ENCODE peak calls at places on chromosome 3, in ten cellular contexts. U, K, V, E, N, H, A, R, Q and T are unnamed samples.

GRCh38 chr3:31567036-31567435 is 34.3 kb downstream of the STT3B start:
- DNase-seq in U (no peak), E (no peak), N (no peak), R (no peak), Q (no peak), A (no peak), V (no peak), K (peak; percentile 11), H (no peak), T (no peak)

GRCh38 chr3:23981955-23982354 is 36.9 kb downstream of the NR1D2 start:
- DNase-seq in V (no peak), K (peak; percentile 7), N (no peak), R (no peak), H (no peak), A (no peak), U (no peak), E (no peak), Q (no peak), T (no peak)

GRCh38 chr3:144053121-144053520 is 81.5 kb downstream of the DIPK2A start:
- DNase-seq in V (no peak), K (peak; percentile 69), Q (peak; percentile 75), R (no peak), H (no peak), A (peak; percentile 63), U (no peak), N (no peak), E (no peak), T (no peak)

GRCh38 chr3:155934215-155934614 is 63.8 kb downstream of the GMPS start:
- DNase-seq in U (no peak), K (peak; percentile 65), R (no peak), N (no peak), H (no peak), V (no peak), A (peak; percentile 23), Q (peak; percentile 8), E (no peak), T (no peak)

GRCh38 chr3:150278843-150279341 is 129.2 kb upstream of the TSC22D2 start:
- DNase-seq in Q (no peak), A (no peak), V (peak; percentile 62), N (no peak), H (no peak), U (no peak), E (no peak), K (no peak), R (no peak), T (no peak)

GRCh38 chr3:193372783-193373182 is 5.8 kb downstream of the ATP13A5 start:
- DNase-seq in V (no peak), A (no peak), U (no peak), K (no peak), E (no peak), R (no peak), N (no peak), H (no peak), Q (no peak), T (no peak)

GRCh38 chr3:49032646-49033304 is 3.6 kb upstream of the IMPDH2 start:
- DNase-seq in V (no peak), Q (no peak), N (peak; percentile 65), K (no peak), R (no peak), A (no peak), U (no peak), E (no peak), H (no peak), T (no peak)

GRCh38 chr3:141413387-141414140 is 45.3 kb downstream of the ZBTB38 start:
- DNase-seq in U (no peak), R (no peak), E (no peak), N (no peak), A (peak; percentile 73), K (peak; percentile 81), V (no peak), Q (peak; percentile 50), H (no peak), T (no peak)

GRCh38 chr3:65033577-65033976 is 345.8 kb upstream of the ADAMTS9 start:
- DNase-seq in K (no peak), N (no peak), U (no peak), R (no peak), Q (no peak), V (no peak), E (no peak), A (peak; percentile 16), H (no peak), T (no peak)

GRCh38 chr3:188397766-188398705 is 244.1 kb downstream of the LPP start:
- DNase-seq in N (no peak), E (no peak), R (peak; percentile 21), U (no peak), K (no peak), V (no peak), Q (no peak), H (no peak), A (no peak), T (no peak)

GRCh38 chr3:150235799-150236198 is 172.3 kb upstream of the TSC22D2 start:
- DNase-seq in A (peak; percentile 97), R (no peak), U (no peak), Q (peak; percentile 91), E (no peak), K (peak; percentile 81), H (no peak), V (no peak), N (no peak), T (no peak)

GRCh38 chr3:9015250-9015649 is 52.0 kb upstream of the RAD18 start:
- DNase-seq in H (no peak), K (no peak), N (no peak), V (no peak), U (no peak), A (no peak), Q (no peak), E (no peak), R (no peak), T (no peak)

GRCh38 chr3:64983583-64984359 is 296.0 kb upstream of the ADAMTS9 start:
- DNase-seq in E (no peak), U (no peak), A (no peak), K (no peak), V (no peak), R (peak; percentile 3), H (no peak), Q (no peak), N (no peak), T (no peak)

GRCh38 chr3:50231581-50231980 is 4.4 kb upstream of the GNAI2 start:
- DNase-seq in R (no peak), Q (no peak), E (no peak), N (no peak), A (no peak), H (no peak), U (no peak), K (no peak), V (no peak), T (no peak)

GRCh38 chr3:149792485-149793270 is at the start of gene ANKUB1:
- DNase-seq in R (no peak), A (no peak), Q (no peak), K (no peak), N (no peak), E (no peak), H (no peak), V (no peak), U (no peak), T (no peak)

GRCh38 chr3:46480481-46481195 is 15.9 kb upstream of the LTF start:
- DNase-seq in H (no peak), V (no peak), E (no peak), A (no peak), N (no peak), R (no peak), K (no peak), Q (no peak), U (no peak), T (no peak)

GRCh38 chr3:124837730-124838186 is 49.4 kb downstream of the ITGB5 start:
- DNase-seq in U (no peak), H (peak; percentile 78), E (no peak), Q (peak; percentile 87), A (peak; percentile 86), N (peak; percentile 88), V (peak; percentile 77), R (no peak), K (peak; percentile 97), T (no peak)

GRCh38 chr3:63597019-63597418 is 55.5 kb upstream of the SNTN start:
- DNase-seq in K (no peak), N (no peak), H (no peak), Q (no peak), E (no peak), U (no peak), V (no peak), R (no peak), A (no peak), T (no peak)

GRCh38 chr3:63593779-63594178 is 58.7 kb upstream of the SNTN start:
- DNase-seq in V (no peak), Q (no peak), R (no peak), U (no peak), N (no peak), E (no peak), H (no peak), K (no peak), A (no peak), T (no peak)

DNA sequence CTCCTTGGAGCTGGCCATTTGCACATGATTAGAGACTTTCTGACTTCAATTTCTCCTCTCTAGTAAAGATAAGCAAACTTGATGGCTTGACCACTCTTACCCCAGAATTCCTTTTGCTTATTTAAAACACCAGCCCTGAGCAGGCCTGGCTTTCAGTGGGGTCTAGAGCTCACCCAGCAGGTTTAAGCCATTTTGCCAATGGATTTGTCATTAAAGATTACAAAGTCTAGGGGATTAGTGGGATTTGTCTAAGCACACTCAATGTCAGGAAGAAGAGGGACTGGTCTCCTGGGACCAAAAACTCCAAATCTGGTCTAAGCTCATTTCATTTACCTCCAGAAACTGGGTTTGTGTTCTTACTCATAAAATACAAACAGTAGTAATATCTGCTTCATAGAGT is 57.3 kb upstream of the SNTN start:
- DNase-seq in K (no peak), U (no peak), H (no peak), V (no peak), R (no peak), A (no peak), Q (no peak), N (no peak), E (no peak), T (no peak)
- TF ChIP-seq CTCF in K (no peak), U (no peak), H (no peak), V (no peak), R (no peak), A (no peak), Q (no peak), N (no peak), E (no peak), T (no peak)

GRCh38 chr3:85298032-85298431 is 339.2 kb downstream of the CADM2 start:
- DNase-seq in U (no peak), E (no peak), Q (no peak), V (no peak), R (no peak), H (no peak), A (no peak), K (no peak), N (no peak), T (no peak)
- H3K4me3 ChIP-seq in U (no peak overlapping the region), E (no peak overlapping the region), Q (no peak overlapping the region), V (no peak overlapping the region), R (no peak overlapping the region), H (no peak overlapping the region), A (no peak overlapping the region), K (no peak overlapping the region), N (no peak overlapping the region), T (no peak overlapping the region)

GRCh38 chr3:27281671-27282150 is 87.5 kb downstream of the NEK10 start:
- DNase-seq in Q (no peak), V (no peak), N (no peak), R (no peak), U (no peak), K (no peak), H (no peak), A (no peak), E (no peak), T (no peak)
- TF ChIP-seq CTCF in Q (no peak), V (no peak), N (no peak), R (no peak), U (no peak), K (no peak), H (no peak), A (no peak), E (no peak), T (no peak)

GRCh38 chr3:42071720-42072582 is 19.2 kb upstream of the TRAK1 start:
- DNase-seq in E (peak; percentile 72), V (peak; percentile 75), K (peak; percentile 87), U (peak; percentile 89), A (peak; percentile 85), H (no peak), N (peak; percentile 96), Q (peak; percentile 75), R (peak; percentile 74), T (no peak)
- H3K4me3 ChIP-seq in E (peak overlapping the region; percentile 29), V (no peak overlapping the region), K (peak overlapping the region; percentile 2), U (no peak overlapping the region), A (peak overlapping the region; percentile 47), H (peak overlapping the region; percentile 10), N (peak overlapping the region; percentile 19), Q (no peak overlapping the region), R (peak overlapping the region; percentile 46), T (peak overlapping the region; percentile 33)